ENCODE peak calls at places on chromosomes 3 and 15, in ten cellular contexts. A, N, M, D, I, G, X, B, K and T are unnamed samples.

GRCh38 chr3:43531835-43532234 is 90.0 kb downstream of the ANO10 start:
- DNase-seq in A (no peak), X (no peak), D (no peak), B (no peak), G (no peak), M (peak), N (no peak), I (no peak), K (peak), T (no peak)

GRCh38 chr3:108180214-108180613 is 42.0 kb downstream of the IFT57 start:
- DNase-seq in N (no peak), M (peak), X (no peak), B (no peak), G (no peak), K (no peak), I (no peak), D (peak), A (no peak), T (no peak)

GRCh38 chr15:41104234-41104633 is 11.8 kb downstream of the INO80 start:
- DNase-seq in D (no peak), K (no peak), B (peak), N (no peak), X (no peak), A (no peak), I (no peak), M (peak), G (no peak), T (no peak)

GRCh38 chr3:29922990-29923746 is 642.3 kb downstream of the RBMS3 start:
- DNase-seq in N (no peak), M (peak), D (no peak), G (no peak), K (peak), A (no peak), X (peak), I (no peak), B (peak), T (no peak)

GRCh38 chr3:40086890-40087884 is 222.3 kb upstream of the EIF1B start:
- DNase-seq in M (no peak), I (no peak), B (no peak), K (no peak), G (no peak), D (peak), A (no peak), X (no peak), N (no peak), T (peak)

GRCh38 chr15:92941668-92942067 is 41.5 kb downstream of the CHD2 start:
- DNase-seq in A (no peak), X (no peak), K (no peak), I (no peak), D (no peak), N (no peak), G (no peak), M (no peak), B (no peak), T (no peak)

GRCh38 chr3:185966655-185967054 is 28.8 kb upstream of the TRA2B start:
- DNase-seq in G (no peak), K (no peak), B (no peak), I (no peak), D (no peak), X (no peak), A (no peak), N (no peak), M (no peak), T (no peak)

GRCh38 chr3:55481067-55481917 is 5.8 kb downstream of the WNT5A start:
- DNase-seq in N (no peak), B (no peak), A (no peak), K (peak), I (no peak), D (no peak), G (no peak), X (peak), M (peak), T (no peak)

GRCh38 chr3:157098121-157098822 is 61.7 kb downstream of the CCNL1 start:
- DNase-seq in M (no peak), G (no peak), I (no peak), K (no peak), A (no peak), B (no peak), N (no peak), X (no peak), D (no peak), T (no peak)

GRCh38 chr3:129312671-129313414 is 34.2 kb downstream of the HMCES start:
- DNase-seq in I (no peak), X (no peak), A (no peak), N (peak), M (no peak), B (no peak), K (no peak), G (peak), D (no peak), T (no peak)

GRCh38 chr3:16300881-16301359 is 35.9 kb downstream of the OXNAD1 start:
- DNase-seq in I (no peak), K (no peak), D (no peak), X (no peak), N (peak), G (no peak), M (no peak), B (no peak), A (peak), T (no peak)

GRCh38 chr3:41430886-41431285 is 231.6 kb downstream of the CTNNB1 start:
- DNase-seq in B (no peak), N (no peak), A (no peak), D (no peak), G (no peak), X (no peak), K (no peak), I (no peak), M (no peak), T (no peak)

GRCh38 chr3:13289771-13290285 is 130.3 kb downstream of the NUP210 start:
- DNase-seq in A (no peak), D (no peak), N (no peak), M (no peak), K (no peak), B (no peak), G (no peak), I (no peak), X (no peak), T (no peak)

GRCh38 chr3:172040078-172040975 is 949 bp downstream of the FNDC3B start:
- DNase-seq in G (peak), D (peak), I (peak), N (no peak), M (peak), A (no peak), B (peak), X (peak), K (peak), T (no peak)

GRCh38 chr15:25846377-25846776 is 16.8 kb downstream of the ATP10A start:
- DNase-seq in K (no peak), B (no peak), A (peak), D (no peak), N (peak), I (no peak), G (no peak), X (no peak), M (no peak), T (no peak)

GRCh38 chr3:99394831-99395733 is 243.3 kb upstream of the COL8A1 start:
- DNase-seq in I (no peak), B (peak), N (no peak), M (peak), K (peak), X (no peak), A (no peak), G (no peak), D (no peak), T (no peak)

GRCh38 chr15:89122532-89123525 is 34.6 kb downstream of the ABHD2 start:
- DNase-seq in G (no peak), M (peak), D (no peak), B (no peak), I (no peak), K (peak), A (no peak), N (no peak), X (no peak), T (no peak)

GRCh38 chr3:179308006-179308405 is 14.8 kb upstream of the ZNF639 start:
- DNase-seq in I (no peak), B (no peak), A (no peak), N (no peak), M (no peak), D (no peak), X (no peak), K (no peak), G (no peak), T (no peak)

GRCh38 chr3:88912294-88913014 is 195.0 kb upstream of the EPHA3 start:
- DNase-seq in M (no peak), B (no peak), G (no peak), K (no peak), D (no peak), N (no peak), X (peak), A (no peak), I (no peak), T (no peak)